ENCODE peak calls at places on chromosomes 4 and X, in six cellular contexts. W is activated CD4-positive, alpha-beta T cell treated with anti-CD3 and anti-CD28 coated beads, Interleukin-2, amount 50 U/mL, for 1 hour; X is NCI-H2081 treated with DMSO at 0.1 percent for 48 hours; E is H9; V is nucleus accumbens; Q is mammary epithelial cell. F is an unnamed sample.

GRCh38 chrX:130330706-130331105 is 9.0 kb upstream of the SLC25A14 start:
- DNase-seq in W (peak; percentile 28), X (no peak), E (peak; percentile 84), V (peak; percentile 56), Q (peak; percentile 46), F (peak; percentile 53)

GRCh38 chr4:76022031-76022430 is 1.3 kb downstream of the CXCL10 start:
- DNase-seq in W (no peak), X (no peak), E (no peak), V (no peak), Q (no peak), F (no peak)

GRCh38 chr4:74944354-74944793 is 11.5 kb downstream of the PARM1 start:
- DNase-seq in W (no peak), X (no peak), E (no peak), V (no peak), Q (no peak), F (no peak)

GRCh38 chrX:77174680-77175336 is 272.4 kb upstream of the FGF16 start:
- DNase-seq in W (no peak), X (no peak), E (no peak), V (no peak), Q (no peak), F (no peak)

GRCh38 chr4:4818440-4819212 is 40.8 kb upstream of the MSX1 start:
- DNase-seq in W (no peak), X (no peak), E (no peak), V (no peak), Q (no peak), F (no peak)

GRCh38 chr4:109332926-109333464 is 30.5 kb upstream of the COL25A1 start:
- DNase-seq in W (no peak), X (no peak), E (peak; percentile 71), V (no peak), Q (no peak), F (no peak)

GRCh38 chr4:37629713-37630112 is 56.5 kb downstream of the RELL1 start:
- DNase-seq in W (no peak), X (no peak), E (no peak), V (no peak), Q (no peak), F (no peak)

GRCh38 chr4:14289708-14290107 is 662.2 kb upstream of the BOD1L1 start:
- DNase-seq in W (no peak), X (no peak), E (no peak), V (no peak), Q (peak; percentile 90), F (no peak)

GRCh38 chr4:118684873-118685811 is at the start of gene METTL14:
- DNase-seq in W (peak; percentile 81), X (peak; percentile 74), E (peak; percentile 97), V (peak; percentile 95), Q (peak; percentile 88), F (peak; percentile 97)

GRCh38 chr4:128468485-128468989 is 180.9 kb upstream of the PGRMC2 start:
- DNase-seq in W (no peak), X (no peak), E (no peak), V (peak; percentile 65), Q (peak; percentile 54), F (peak; percentile 84)

GRCh38 chr4:146852365-146852764 is 93.3 kb downstream of the TTC29 start:
- DNase-seq in W (no peak), X (no peak), E (no peak), V (peak; percentile 37), Q (no peak), F (no peak)

GRCh38 chrX:17608898-17609297 is 128.4 kb upstream of the SCML1 start:
- DNase-seq in W (no peak), X (peak; percentile 48), E (no peak), V (no peak), Q (no peak), F (peak; percentile 44)

GRCh38 chr4:148926861-148927260 is 484.6 kb upstream of the NR3C2 start:
- DNase-seq in W (no peak), X (no peak), E (no peak), V (no peak), Q (peak; percentile 8), F (peak; percentile 2)

GRCh38 chr4:87657525-87657924 is 7.4 kb downstream of the DMP1 start:
- DNase-seq in W (no peak), X (no peak), E (no peak), V (no peak), Q (peak; percentile 62), F (no peak)

GRCh38 chr4:41358626-41359025 is 101.9 kb downstream of the UCHL1 start:
- DNase-seq in W (no peak), X (no peak), E (no peak), V (no peak), Q (no peak), F (no peak)

GRCh38 chrX:120380699-120381098 is 18.8 kb downstream of the ATP1B4 start:
- DNase-seq in W (peak; percentile 4), X (no peak), E (peak; percentile 33), V (no peak), Q (peak; percentile 28), F (no peak)

GRCh38 chr4:175386776-175387507 is 425.1 kb downstream of the GPM6A start:
- DNase-seq in W (no peak), X (no peak), E (peak; percentile 56), V (no peak), Q (no peak), F (no peak)

GRCh38 chr4:1510931-1511330 is 104.7 kb upstream of the NKX1-1 start:
- DNase-seq in W (no peak), X (no peak), E (no peak), V (no peak), Q (no peak), F (no peak)

GRCh38 chr4:173259310-173259709 is 74.8 kb downstream of the HMGB2 start:
- DNase-seq in W (no peak), X (no peak), E (no peak), V (no peak), Q (no peak), F (no peak)

GRCh38 chr4:79650794-79651431 is 242.9 kb upstream of the GK2 start:
- DNase-seq in W (no peak), X (no peak), E (no peak), V (no peak), Q (peak; percentile 44), F (no peak)

GRCh38 chrX:46587158-46587557 is 13.6 kb downstream of the CHST7 start:
- DNase-seq in W (no peak), X (no peak), E (no peak), V (no peak), Q (peak; percentile 76), F (no peak)